ENCODE peak calls at places on chromosomes 1 and 21, in nine cellular contexts. U is fibroblast of pulmonary artery; N is stimulated activated CD8-positive, alpha-beta memory T cell treated with anti-CD3 and anti-CD28 coated beads, Interleukin-7, amount 100 ng/mL, for 24 hours; T is mammary epithelial cell; M is body of pancreas; D is ACHN; V is activated B cell treated with CpG ODN at 0.5 μM for 24 hours; W is neural crest cell; H is stimulated activated CD4-positive, alpha-beta T cell treated with anti-CD3 and anti-CD28 coated beads, Interleukin-1b, Interleukin-23, amount 100 ng/mL, for 24 hours. R is an unnamed sample.

GRCh38 chr1:222034790-222035189 is 292.9 kb upstream of the DUSP10 start:
- DNase-seq in U (peak), N (no peak), T (no peak), M (no peak), D (no peak), V (no peak), W (no peak), H (no peak), R (no peak)

GRCh38 chr21:35909456-35910178 is 150.7 kb downstream of the SETD4 start:
- DNase-seq in U (peak), N (no peak), T (no peak), M (no peak), D (no peak), V (no peak), W (no peak), H (no peak), R (no peak)

GRCh38 chr1:202004711-202005110 is 5.7 kb upstream of the ELF3 start:
- DNase-seq in U (no peak), N (no peak), T (no peak), M (no peak), D (no peak), V (no peak), W (no peak), H (no peak), R (no peak)

GRCh38 chr1:21490774-21491482 is 18.3 kb upstream of the ALPL start:
- DNase-seq in U (peak), N (no peak), T (peak), M (peak), D (peak), V (no peak), W (no peak), H (no peak), R (no peak)

GRCh38 chr1:165764277-165764676 is 4.4 kb downstream of the TMCO1 start:
- DNase-seq in U (no peak), N (no peak), T (no peak), M (no peak), D (no peak), V (no peak), W (no peak), H (no peak), R (no peak)

GRCh38 chr1:2248127-2248826 is 20.2 kb downstream of the SKI start:
- DNase-seq in U (no peak), N (no peak), T (no peak), M (peak), D (no peak), V (no peak), W (peak), H (no peak), R (no peak)

GRCh38 chr1:234934611-234935033 is 194.0 kb downstream of the TOMM20 start:
- DNase-seq in U (peak), N (no peak), T (peak), M (no peak), D (no peak), V (no peak), W (no peak), H (no peak), R (no peak)

GRCh38 chr1:158115126-158115525 is 65.6 kb upstream of the CD1D start:
- DNase-seq in U (no peak), N (no peak), T (no peak), M (no peak), D (no peak), V (no peak), W (no peak), H (no peak), R (no peak)

GRCh38 chr1:161307230-161307768 is 2.5 kb downstream of the MPZ start:
- DNase-seq in U (peak), N (no peak), T (no peak), M (peak), D (peak), V (peak), W (no peak), H (no peak), R (no peak)

GRCh38 chr1:22731924-22732522 is 21.4 kb downstream of the EPHB2 start:
- DNase-seq in U (peak), N (no peak), T (no peak), M (no peak), D (no peak), V (no peak), W (no peak), H (no peak), R (no peak)

GRCh38 chr1:10674700-10675598 is 121.5 kb downstream of the CASZ1 start:
- DNase-seq in U (no peak), N (no peak), T (no peak), M (no peak), D (no peak), V (no peak), W (no peak), H (no peak), R (no peak)

GRCh38 chr1:107572674-107573205 is 392.2 kb downstream of the VAV3 start:
- DNase-seq in U (peak), N (no peak), T (peak), M (peak), D (peak), V (no peak), W (no peak), H (no peak), R (peak)

GRCh38 chr1:241747992-241748391 is 95.9 kb downstream of the WDR64 start:
- DNase-seq in U (no peak), N (no peak), T (no peak), M (no peak), D (no peak), V (no peak), W (no peak), H (no peak), R (no peak)

GRCh38 chr1:77948841-77949424 is 29.9 kb downstream of the FUBP1 start:
- DNase-seq in U (peak), N (no peak), T (peak), M (peak), D (peak), V (no peak), W (no peak), H (no peak), R (no peak)

GRCh38 chr1:210801501-210801900 is 332.4 kb downstream of the KCNH1 start:
- DNase-seq in U (no peak), N (no peak), T (no peak), M (no peak), D (no peak), V (no peak), W (no peak), H (no peak), R (no peak)

GRCh38 chr21:38841472-38841871 is 35.7 kb downstream of the ETS2 start:
- DNase-seq in U (no peak), N (no peak), T (peak), M (no peak), D (no peak), V (no peak), W (no peak), H (no peak), R (no peak)

GRCh38 chr21:45994086-45994661 is 12.6 kb downstream of the COL6A1 start:
- DNase-seq in U (no peak), N (no peak), T (no peak), M (peak), D (no peak), V (peak), W (no peak), H (no peak), R (no peak)